ENCODE peak calls at places on chromosomes 3 and 15, in four cellular contexts. One of them, this sample, is unnamed.

GRCh38 chr3:43954321-43954720 is 263.6 kb downstream of the ABHD5 start:
- DNase-seq in activated naive CD4-positive, alpha-beta T cell treated with Interleukin-2 at 50 U/mL for 16 hours: no peak
- DNase-seq in endothelial cell: no peak
- DNase-seq in left cardiac atrium: no peak
- DNase-seq in this sample: no peak

GRCh38 chr3:134370611-134371451 is 3.4 kb downstream of the AMOTL2 start:
- DNase-seq in endothelial cell: no peak
- DNase-seq in left cardiac atrium: no peak
- DNase-seq in activated naive CD4-positive, alpha-beta T cell treated with Interleukin-2 at 50 U/mL for 16 hours: no peak
- DNase-seq in this sample: no peak

GRCh38 chr15:64426845-64427465 is 33.4 kb upstream of the ZNF609 start:
- DNase-seq in left cardiac atrium: no peak
- DNase-seq in activated naive CD4-positive, alpha-beta T cell treated with Interleukin-2 at 50 U/mL for 16 hours: no peak
- DNase-seq in endothelial cell: peak
- DNase-seq in this sample: peak

GRCh38 chr3:49841126-49841525 is 15.2 kb downstream of the TRAIP start:
- DNase-seq in endothelial cell: peak
- DNase-seq in activated naive CD4-positive, alpha-beta T cell treated with Interleukin-2 at 50 U/mL for 16 hours: no peak
- DNase-seq in left cardiac atrium: no peak
- DNase-seq in this sample: peak

GRCh38 chr15:59632714-59633113 is 21.1 kb downstream of the GCNT3 start:
- DNase-seq in activated naive CD4-positive, alpha-beta T cell treated with Interleukin-2 at 50 U/mL for 16 hours: no peak
- DNase-seq in endothelial cell: peak
- DNase-seq in left cardiac atrium: no peak
- DNase-seq in this sample: peak

GRCh38 chr3:50519471-50520089 is 16.1 kb upstream of the CACNA2D2 start:
- DNase-seq in activated naive CD4-positive, alpha-beta T cell treated with Interleukin-2 at 50 U/mL for 16 hours: peak
- DNase-seq in endothelial cell: peak
- DNase-seq in left cardiac atrium: peak
- DNase-seq in this sample: peak

GRCh38 chr3:12483364-12483763 is 916 bp upstream of the TSEN2 start:
- DNase-seq in left cardiac atrium: no peak
- DNase-seq in activated naive CD4-positive, alpha-beta T cell treated with Interleukin-2 at 50 U/mL for 16 hours: no peak
- DNase-seq in endothelial cell: no peak
- DNase-seq in this sample: peak

GRCh38 chr15:63971427-63971805 is 74.9 kb downstream of the DAPK2 start:
- DNase-seq in activated naive CD4-positive, alpha-beta T cell treated with Interleukin-2 at 50 U/mL for 16 hours: peak
- DNase-seq in endothelial cell: no peak
- DNase-seq in left cardiac atrium: no peak
- DNase-seq in this sample: no peak

GRCh38 chr15:29107291-29107890 is 162.2 kb downstream of the NSMCE3 start:
- DNase-seq in activated naive CD4-positive, alpha-beta T cell treated with Interleukin-2 at 50 U/mL for 16 hours: no peak
- DNase-seq in endothelial cell: no peak
- DNase-seq in left cardiac atrium: no peak
- DNase-seq in this sample: no peak

GRCh38 chr3:14153663-14154062 is 24.7 kb downstream of the XPC start:
- DNase-seq in left cardiac atrium: no peak
- DNase-seq in activated naive CD4-positive, alpha-beta T cell treated with Interleukin-2 at 50 U/mL for 16 hours: no peak
- DNase-seq in endothelial cell: no peak
- DNase-seq in this sample: no peak

GRCh38 chr3:24763421-24763820 is 268.8 kb upstream of the THRB start:
- DNase-seq in activated naive CD4-positive, alpha-beta T cell treated with Interleukin-2 at 50 U/mL for 16 hours: no peak
- DNase-seq in left cardiac atrium: no peak
- DNase-seq in endothelial cell: no peak
- DNase-seq in this sample: peak

GRCh38 chr15:74630284-74631086 is 14.8 kb downstream of the CLK3 start:
- DNase-seq in endothelial cell: no peak
- DNase-seq in activated naive CD4-positive, alpha-beta T cell treated with Interleukin-2 at 50 U/mL for 16 hours: no peak
- DNase-seq in left cardiac atrium: no peak
- DNase-seq in this sample: no peak

GRCh38 chr3:142251951-142252350 is 26.6 kb upstream of the GK5 start:
- DNase-seq in endothelial cell: no peak
- DNase-seq in left cardiac atrium: no peak
- DNase-seq in activated naive CD4-positive, alpha-beta T cell treated with Interleukin-2 at 50 U/mL for 16 hours: no peak
- DNase-seq in this sample: no peak

GRCh38 chr15:33022629-33023028 is 171.9 kb downstream of the FMN1 start:
- DNase-seq in activated naive CD4-positive, alpha-beta T cell treated with Interleukin-2 at 50 U/mL for 16 hours: no peak
- DNase-seq in left cardiac atrium: peak
- DNase-seq in endothelial cell: peak
- DNase-seq in this sample: peak

GRCh38 chr3:109548192-109548938 is 211.0 kb upstream of the DPPA4 start:
- DNase-seq in activated naive CD4-positive, alpha-beta T cell treated with Interleukin-2 at 50 U/mL for 16 hours: no peak
- DNase-seq in endothelial cell: no peak
- DNase-seq in left cardiac atrium: no peak
- DNase-seq in this sample: peak

GRCh38 chr3:61625429-61625828 is 64.1 kb downstream of the PTPRG start:
- DNase-seq in left cardiac atrium: no peak
- DNase-seq in activated naive CD4-positive, alpha-beta T cell treated with Interleukin-2 at 50 U/mL for 16 hours: no peak
- DNase-seq in endothelial cell: no peak
- DNase-seq in this sample: no peak

GRCh38 chr3:185585862-185586643 is at the start of gene SENP2:
- DNase-seq in endothelial cell: peak
- DNase-seq in activated naive CD4-positive, alpha-beta T cell treated with Interleukin-2 at 50 U/mL for 16 hours: peak
- DNase-seq in left cardiac atrium: peak
- DNase-seq in this sample: peak

GRCh38 chr3:188950832-188951489 is 220.8 kb upstream of the TPRG1 start:
- DNase-seq in activated naive CD4-positive, alpha-beta T cell treated with Interleukin-2 at 50 U/mL for 16 hours: peak
- DNase-seq in endothelial cell: no peak
- DNase-seq in left cardiac atrium: peak
- DNase-seq in this sample: peak

GRCh38 chr3:14889943-14890342 is 57.4 kb upstream of the NR2C2 start:
- DNase-seq in endothelial cell: no peak
- DNase-seq in activated naive CD4-positive, alpha-beta T cell treated with Interleukin-2 at 50 U/mL for 16 hours: no peak
- DNase-seq in left cardiac atrium: no peak
- DNase-seq in this sample: no peak

This sample was measured in iris pigment epithelial cell.